ENCODE peak calls at places on chromosomes 1 and 21, in six cellular contexts. P, Y, E, M, G and N are unnamed samples.

GRCh38 chr1:23984417-23985186 is 4.5 kb upstream of the SRSF10 start:
- DNase-seq in M (no peak), P (no peak), Y (no peak), G (no peak), E (no peak), N (no peak)

GRCh38 chr1:176164014-176164678 is 42.9 kb downstream of the COP1 start:
- DNase-seq in G (no peak), Y (no peak), P (no peak), E (no peak), M (no peak), N (no peak)

GRCh38 chr1:67590329-67590728 is 94.7 kb upstream of the GADD45A start:
- DNase-seq in P (no peak), M (no peak), E (no peak), G (peak), Y (no peak), N (no peak)

GRCh38 chr1:42966688-42967609 is 8.3 kb upstream of the SLC2A1 start:
- DNase-seq in Y (peak), M (peak), G (peak), P (no peak), E (peak), N (peak)

GRCh38 chr21:40852563-40852962 is 5.6 kb upstream of the DSCAM start:
- DNase-seq in M (no peak), P (no peak), G (no peak), E (no peak), Y (no peak), N (no peak)

GRCh38 chr1:6574818-6575217 is 5.0 kb upstream of the ZBTB48 start:
- DNase-seq in E (no peak), G (no peak), P (no peak), M (no peak), Y (no peak), N (no peak)

GRCh38 chr1:65003316-65003664 is 36.9 kb upstream of the JAK1 start:
- DNase-seq in M (no peak), P (no peak), Y (no peak), E (no peak), G (no peak), N (no peak)

GRCh38 chr1:93338426-93338825 is 7.3 kb upstream of the DR1 start:
- DNase-seq in Y (no peak), M (no peak), P (no peak), E (no peak), G (peak), N (no peak)

GRCh38 chr1:70075751-70076150 is 129.6 kb downstream of the LRRC40 start:
- DNase-seq in M (no peak), P (no peak), G (no peak), E (no peak), Y (no peak), N (no peak)